ENCODE peak calls at places on chromosomes 2 and 18, in nine cellular contexts. G is stimulated activated CD4-positive, alpha-beta T cell treated with anti-CD3 and anti-CD28 coated beads, Interleukin-1b, Interleukin-23, amount 100 ng/mL, for 1 hour; U is RWPE2; L is Calu3; O is stimulated activated CD8-positive, alpha-beta memory T cell treated with anti-CD3 and anti-CD28 coated beads, Interleukin-7, amount 100 ng/mL, for 1 hour; T is testis; K is PC-9; N is GM20000; S is SW480. Q is an unnamed sample.

GRCh38 chr2:169933124-169933711 is 106.0 kb downstream of the UBR3 start:
- DNase-seq in G (no peak), U (no peak), L (no peak), O (no peak), T (no peak), K (no peak), N (peak; percentile 22), S (peak; percentile 42), Q (peak; percentile 30)

GRCh38 chr18:48407358-48407757 is 1.8 kb downstream of the ZBTB7C start:
- DNase-seq in G (no peak), U (no peak), L (no peak), O (no peak), T (peak; percentile 55), K (no peak), N (no peak), S (no peak), Q (no peak)

GRCh38 chr2:46385786-46386577 is 88.8 kb downstream of the EPAS1 start:
- DNase-seq in G (no peak), U (no peak), L (no peak), O (no peak), T (peak; percentile 7), K (peak; percentile 85), N (no peak), S (no peak), Q (no peak)

GRCh38 chr2:203706403-203706802 is at the start of gene CD28:
- DNase-seq in G (peak; percentile 67), U (no peak), L (no peak), O (peak; percentile 64), T (peak; percentile 43), K (no peak), N (peak; percentile 78), S (no peak), Q (no peak)

GRCh38 chr2:182066439-182067061 is 80.9 kb downstream of the PPP1R1C start:
- DNase-seq in G (no peak), U (no peak), L (no peak), O (no peak), T (no peak), K (no peak), N (no peak), S (no peak), Q (no peak)

GRCh38 chr2:205590759-205591158 is 91.5 kb upstream of the NRP2 start:
- DNase-seq in G (no peak), U (no peak), L (no peak), O (no peak), T (no peak), K (no peak), N (no peak), S (no peak), Q (no peak)

GRCh38 chr2:199704358-199705238 is 146.4 kb downstream of the FTCDNL1 start:
- DNase-seq in G (no peak), U (no peak), L (peak; percentile 61), O (no peak), T (peak; percentile 17), K (no peak), N (peak; percentile 36), S (peak; percentile 44), Q (no peak)

GRCh38 chr2:162317910-162318279 is 589 bp downstream of the IFIH1 start:
- DNase-seq in G (no peak), U (peak; percentile 52), L (peak; percentile 41), O (no peak), T (peak; percentile 43), K (peak; percentile 34), N (no peak), S (no peak), Q (no peak)

GRCh38 chr2:240432430-240432819 is 3.0 kb upstream of the GPC1 start:
- DNase-seq in G (no peak), U (no peak), L (no peak), O (no peak), T (peak; percentile 12), K (no peak), N (no peak), S (no peak), Q (no peak)

GRCh38 chr18:55385770-55386169 is 202.2 kb downstream of the TCF4 start:
- DNase-seq in G (no peak), U (no peak), L (peak; percentile 26), O (no peak), T (peak; percentile 77), K (no peak), N (no peak), S (no peak), Q (no peak)

GRCh38 chr18:22703883-22704626 is 229.1 kb upstream of the RBBP8 start:
- DNase-seq in G (no peak), U (no peak), L (peak; percentile 43), O (no peak), T (peak; percentile 27), K (peak; percentile 56), N (peak; percentile 66), S (peak; percentile 53), Q (no peak)

GRCh38 chr2:219570924-219571310 is 422 bp downstream of the OBSL1 start:
- DNase-seq in G (no peak), U (no peak), L (peak; percentile 25), O (no peak), T (no peak), K (no peak), N (peak; percentile 39), S (no peak), Q (no peak)

GRCh38 chr2:23351388-23352141 is 33.4 kb upstream of the KLHL29 start:
- DNase-seq in G (no peak), U (no peak), L (peak; percentile 84), O (peak; percentile 9), T (peak; percentile 92), K (no peak), N (peak; percentile 90), S (peak; percentile 63), Q (no peak)

GRCh38 chr18:34659579-34660517 is 50.2 kb upstream of the DTNA start:
- DNase-seq in G (no peak), U (peak; percentile 72), L (peak; percentile 84), O (no peak), T (peak; percentile 91), K (peak; percentile 65), N (no peak), S (peak; percentile 56), Q (peak; percentile 68)

GRCh38 chr2:34102359-34102758 is 503.3 kb upstream of the FAM98A start:
- DNase-seq in G (no peak), U (no peak), L (no peak), O (no peak), T (no peak), K (no peak), N (no peak), S (no peak), Q (no peak)

GRCh38 chr2:100013892-100014677 is 128.3 kb downstream of the AFF3 start:
- DNase-seq in G (no peak), U (peak; percentile 79), L (peak; percentile 60), O (no peak), T (no peak), K (no peak), N (no peak), S (peak; percentile 94), Q (no peak)